ENCODE peak calls at places on chromosomes 12 and 14, in eight cellular contexts. J, N, L, Q, C, G, V and R are unnamed samples.

GRCh38 chr14:24398943-24399801 is at the start of gene NYNRIN:
- DNase-seq in J (no peak), N (peak; percentile 76), L (no peak), Q (peak; percentile 64), C (peak; percentile 47), G (peak; percentile 28), V (peak; percentile 31), R (peak; percentile 79)

GRCh38 chr14:61640158-61640833 is 55.0 kb upstream of the HIF1A start:
- DNase-seq in J (peak; percentile 16), N (no peak), L (peak; percentile 66), Q (no peak), C (no peak), G (no peak), V (no peak), R (no peak)

GRCh38 chr12:110199360-110200123 is 75.4 kb downstream of the IFT81 start:
- DNase-seq in J (no peak), N (peak; percentile 24), L (no peak), Q (no peak), C (peak; percentile 8), G (no peak), V (peak; percentile 30), R (no peak)

GRCh38 chr12:74892057-74892633 is 317.5 kb downstream of the KCNC2 start:
- DNase-seq in J (no peak), N (no peak), L (no peak), Q (no peak), C (no peak), G (no peak), V (no peak), R (no peak)

GRCh38 chr12:15116073-15116472 is 105.1 kb downstream of the RERG start:
- DNase-seq in J (no peak), N (no peak), L (no peak), Q (no peak), C (no peak), G (no peak), V (peak; percentile 21), R (no peak)

GRCh38 chr12:114480309-114481199 is 74.6 kb upstream of the TBX5 start:
- DNase-seq in J (no peak), N (peak; percentile 45), L (no peak), Q (no peak), C (no peak), G (no peak), V (peak; percentile 24), R (no peak)

GRCh38 chr14:96247031-96247430 is 9.0 kb upstream of the BDKRB1 start:
- DNase-seq in J (no peak), N (no peak), L (no peak), Q (no peak), C (no peak), G (no peak), V (no peak), R (no peak)

GRCh38 chr14:64934338-64934939 is 8.1 kb downstream of the GPX2 start:
- DNase-seq in J (no peak), N (no peak), L (no peak), Q (no peak), C (no peak), G (no peak), V (no peak), R (no peak)

GRCh38 chr12:132481345-132481744 is 8.6 kb upstream of the FBRSL1 start:
- DNase-seq in J (no peak), N (no peak), L (no peak), Q (no peak), C (no peak), G (no peak), V (no peak), R (peak; percentile 27)

GRCh38 chr14:91060472-91061308 is at the start of gene RPS6KA5:
- DNase-seq in J (peak; percentile 100), N (peak; percentile 98), L (peak; percentile 100), Q (peak; percentile 100), C (peak; percentile 100), G (peak; percentile 100), V (peak; percentile 100), R (peak; percentile 100)

GRCh38 chr12:28618171-28618570 is 427.9 kb downstream of the CCDC91 start:
- DNase-seq in J (no peak), N (no peak), L (no peak), Q (no peak), C (no peak), G (no peak), V (no peak), R (no peak)

GRCh38 chr12:114508529-114509129 is 102.7 kb upstream of the TBX5 start:
- DNase-seq in J (peak; percentile 66), N (peak; percentile 79), L (peak; percentile 31), Q (peak; percentile 61), C (peak; percentile 36), G (peak; percentile 21), V (peak; percentile 56), R (peak; percentile 73)

GRCh38 chr12:13091831-13092230 is 11.6 kb downstream of the GSG1 start:
- DNase-seq in J (no peak), N (no peak), L (no peak), Q (no peak), C (no peak), G (no peak), V (no peak), R (no peak)

GRCh38 chr14:25943329-25943728 is 654.5 kb downstream of the NOVA1 start:
- DNase-seq in J (no peak), N (no peak), L (no peak), Q (no peak), C (no peak), G (no peak), V (no peak), R (no peak)

GRCh38 chr14:98173291-98173690 is 1098.7 kb downstream of the BCL11B start:
- DNase-seq in J (no peak), N (no peak), L (no peak), Q (peak; percentile 30), C (no peak), G (peak; percentile 59), V (no peak), R (no peak)

GRCh38 chr12:47032644-47033043 is 46.8 kb upstream of the PCED1B start:
- DNase-seq in J (peak; percentile 22), N (peak; percentile 39), L (no peak), Q (no peak), C (no peak), G (no peak), V (peak; percentile 62), R (no peak)

GRCh38 chr14:58805605-58806358 is 168.0 kb downstream of the DACT1 start:
- DNase-seq in J (peak; percentile 16), N (no peak), L (peak; percentile 96), Q (peak; percentile 37), C (no peak), G (no peak), V (no peak), R (no peak)

GRCh38 chr14:40630471-40630870 is 976.2 kb upstream of the LRFN5 start:
- DNase-seq in J (no peak), N (no peak), L (no peak), Q (no peak), C (no peak), G (no peak), V (no peak), R (no peak)

GRCh38 chr12:130649646-130650045 is 66.5 kb downstream of the RIMBP2 start:
- DNase-seq in J (no peak), N (no peak), L (no peak), Q (no peak), C (no peak), G (no peak), V (no peak), R (no peak)

GRCh38 chr12:115072712-115073111 is 388.7 kb upstream of the TBX3 start:
- DNase-seq in J (no peak), N (no peak), L (no peak), Q (peak; percentile 27), C (no peak), G (no peak), V (no peak), R (no peak)

GRCh38 chr14:95981939-95982338 is 57.2 kb upstream of the C14orf132 start:
- DNase-seq in J (no peak), N (no peak), L (no peak), Q (no peak), C (no peak), G (no peak), V (no peak), R (no peak)

GRCh38 chr14:67908061-67908767 is 88.6 kb downstream of the RAD51B start:
- DNase-seq in J (no peak), N (no peak), L (no peak), Q (no peak), C (no peak), G (no peak), V (no peak), R (no peak)

GRCh38 chr14:103130965-103131364 is 7.7 kb downstream of the TNFAIP2 start:
- DNase-seq in J (no peak), N (no peak), L (no peak), Q (no peak), C (no peak), G (no peak), V (peak; percentile 77), R (peak; percentile 31)

GRCh38 chr12:43764528-43764927 is 5.8 kb downstream of the IRAK4 start:
- DNase-seq in J (no peak), N (no peak), L (no peak), Q (no peak), C (no peak), G (no peak), V (no peak), R (no peak)

GRCh38 chr12:113203852-113204760 is 17.2 kb upstream of the TPCN1 start:
- DNase-seq in J (no peak), N (no peak), L (no peak), Q (no peak), C (no peak), G (no peak), V (peak; percentile 45), R (no peak)

GRCh38 chr12:65603428-65604351 is 220.6 kb upstream of the HMGA2 start:
- DNase-seq in J (peak; percentile 47), N (peak; percentile 71), L (no peak), Q (peak; percentile 51), C (no peak), G (no peak), V (peak; percentile 92), R (peak; percentile 16)

GRCh38 chr12:103205906-103206305 is 248.4 kb downstream of the ASCL1 start:
- DNase-seq in J (no peak), N (no peak), L (no peak), Q (no peak), C (no peak), G (no peak), V (no peak), R (no peak)

GRCh38 chr14:88168498-88169165 is 154.4 kb downstream of the KCNK10 start:
- DNase-seq in J (peak; percentile 21), N (peak; percentile 73), L (no peak), Q (peak; percentile 58), C (peak; percentile 44), G (peak; percentile 33), V (peak; percentile 2), R (no peak)

GRCh38 chr14:51180577-51180976 is 59.5 kb upstream of the TMX1 start:
- DNase-seq in J (no peak), N (no peak), L (no peak), Q (no peak), C (no peak), G (no peak), V (no peak), R (no peak)

GRCh38 chr12:47939009-47939601 is 24.3 kb upstream of the TMEM106C start:
- DNase-seq in J (peak; percentile 62), N (no peak), L (no peak), Q (peak; percentile 92), C (no peak), G (no peak), V (no peak), R (no peak)

GRCh38 chr12:64232201-64232600 is 10.1 kb upstream of the KICS2 start:
- DNase-seq in J (no peak), N (peak; percentile 23), L (no peak), Q (no peak), C (no peak), G (no peak), V (no peak), R (no peak)

GRCh38 chr12:31591308-31591901 is 469 bp upstream of the DENND5B start:
- DNase-seq in J (peak; percentile 47), N (no peak), L (no peak), Q (peak; percentile 25), C (no peak), G (no peak), V (peak; percentile 10), R (peak; percentile 47)

GRCh38 chr12:31524791-31525495 is 66.0 kb downstream of the DENND5B start:
- DNase-seq in J (no peak), N (no peak), L (no peak), Q (no peak), C (no peak), G (no peak), V (peak; percentile 33), R (no peak)